ENCODE peak calls at places on chromosomes 12 and 14, in four cellular contexts. P is SK-N-SH, U is GM12878, C is H1. V is an unnamed sample.

GRCh38 chr14:100285021-100285912 is 21.0 kb downstream of the SLC25A29 start:
- DNase-seq in P (peak; percentile 99), U (no peak), C (peak; percentile 94), V (peak; percentile 78)

GRCh38 chr12:26935636-26936378 is 2.0 kb downstream of the INTS13 start:
- DNase-seq in P (no peak), U (no peak), C (no peak), V (no peak)

GRCh38 chr14:36506732-36507614 is 13.1 kb downstream of the NKX2-1 start:
- DNase-seq in P (no peak), U (no peak), C (no peak), V (no peak)

GRCh38 chr12:57151741-57152407 is 4.5 kb upstream of the LRP1-AS start:
- DNase-seq in P (peak; percentile 62), U (no peak), C (no peak), V (no peak)

GRCh38 chr14:22780105-22780679 is 13.7 kb downstream of the OXA1L start:
- DNase-seq in P (no peak), U (no peak), C (no peak), V (no peak)

GRCh38 chr12:40691913-40692616 is at the start of gene CNTN1:
- DNase-seq in P (peak; percentile 97), U (no peak), C (peak; percentile 90), V (peak; percentile 1)

GRCh38 chr12:112868459-112869041 is 38.2 kb upstream of the OAS1 start:
- DNase-seq in P (no peak), U (no peak), C (peak; percentile 54), V (no peak)

GRCh38 chr12:94770777-94771176 is 120.4 kb upstream of the TMCC3 start:
- DNase-seq in P (no peak), U (no peak), C (no peak), V (no peak)

GRCh38 chr12:95700316-95700785 is 90.2 kb downstream of the NTN4 start:
- DNase-seq in P (no peak), U (peak; percentile 83), C (no peak), V (no peak)

GRCh38 chr14:51674294-51675002 is 22.7 kb downstream of the FRMD6 start:
- DNase-seq in P (no peak), U (no peak), C (no peak), V (no peak)

DNA sequence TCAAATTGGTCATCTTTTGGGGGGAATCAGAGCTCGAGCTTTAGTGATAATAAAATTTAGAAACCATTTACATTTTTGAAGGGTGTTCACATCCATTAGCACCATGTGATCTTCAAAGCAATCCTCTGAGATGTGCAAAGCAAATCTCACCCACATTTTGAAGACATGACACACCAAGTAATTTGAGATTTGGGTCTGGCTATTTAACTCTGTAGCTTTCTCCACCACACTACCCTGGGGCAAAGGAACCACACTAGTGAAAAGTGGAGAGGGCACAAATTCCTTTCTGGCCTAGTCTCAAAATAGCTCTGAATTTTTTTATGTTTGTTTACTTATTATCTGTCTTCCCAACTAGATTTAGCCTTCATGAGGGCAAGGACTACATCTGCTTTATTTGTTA is 46.6 kb upstream of the TMEM233 start:
- DNase-seq in P (no peak), U (no peak), C (no peak), V (no peak)
- TF ChIP-seq NRF1 in P (no peak), U (no peak), C (no peak), V (no peak)

DNA sequence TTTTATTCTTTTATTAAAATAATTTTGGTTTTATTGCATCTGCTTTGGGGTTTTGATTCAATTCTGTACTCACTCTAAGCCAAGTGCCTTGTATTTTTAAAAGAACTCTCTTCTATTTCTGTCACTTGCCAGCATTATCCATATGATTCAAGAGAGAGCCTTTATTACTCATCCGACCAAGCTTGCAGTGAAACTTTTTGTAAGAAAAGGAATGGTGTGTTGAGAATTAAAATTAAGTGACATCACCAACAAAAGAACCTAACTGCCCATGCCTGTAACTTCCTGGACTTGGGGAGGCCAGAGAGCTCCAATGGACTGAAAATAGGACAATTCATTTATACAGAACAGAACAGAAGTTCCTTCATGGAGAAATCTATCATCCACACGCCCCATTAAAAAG is 52.1 kb downstream of the GALNT4 start:
- DNase-seq in P (no peak), U (no peak), C (no peak), V (no peak)
- TF ChIP-seq NRF1 in P (no peak), U (no peak), C (no peak), V (no peak)

DNA sequence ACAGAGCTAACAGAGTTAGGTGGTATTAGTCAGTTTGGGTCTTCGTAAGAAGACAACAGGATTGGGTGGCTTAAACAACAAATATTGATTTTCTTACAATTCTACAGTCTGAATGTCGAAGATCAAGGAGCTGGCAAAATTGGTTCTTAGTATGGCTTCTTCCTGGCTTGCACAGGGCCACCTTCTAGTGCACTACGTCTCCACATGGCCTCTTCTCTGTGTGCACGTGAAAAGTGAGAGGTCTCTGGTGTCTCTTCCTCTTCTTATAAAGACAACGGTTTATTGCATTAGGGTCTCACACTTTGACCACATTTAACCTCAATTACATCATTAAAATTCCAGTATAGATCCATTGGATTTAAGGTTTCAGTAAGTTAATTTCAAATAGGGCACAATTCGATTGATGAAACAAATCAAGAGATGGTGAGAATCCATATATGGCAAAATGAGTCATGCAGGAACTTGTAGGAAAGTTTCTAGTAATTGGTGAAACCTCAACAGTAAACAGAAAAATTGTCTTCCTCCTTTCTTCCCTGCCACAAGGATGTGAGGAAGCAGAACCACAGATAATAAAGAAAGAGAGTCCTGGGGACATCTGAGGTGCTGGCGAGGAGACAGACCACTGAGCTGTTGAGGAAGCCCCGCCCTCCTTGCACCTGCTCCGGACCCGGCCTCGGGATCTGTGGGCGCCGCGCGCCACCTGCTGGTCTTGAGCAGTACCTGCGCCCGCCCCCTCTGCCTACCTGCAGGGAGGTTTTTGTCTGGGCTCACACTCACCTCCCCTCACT is 846.7 kb downstream of the TMEM121 start:
- DNase-seq in P (peak; percentile 81), U (no peak), C (peak; percentile 65), V (peak; percentile 79)
- TF ChIP-seq NRF1 in P (no peak), U (no peak), C (no peak), V (no peak)

DNA sequence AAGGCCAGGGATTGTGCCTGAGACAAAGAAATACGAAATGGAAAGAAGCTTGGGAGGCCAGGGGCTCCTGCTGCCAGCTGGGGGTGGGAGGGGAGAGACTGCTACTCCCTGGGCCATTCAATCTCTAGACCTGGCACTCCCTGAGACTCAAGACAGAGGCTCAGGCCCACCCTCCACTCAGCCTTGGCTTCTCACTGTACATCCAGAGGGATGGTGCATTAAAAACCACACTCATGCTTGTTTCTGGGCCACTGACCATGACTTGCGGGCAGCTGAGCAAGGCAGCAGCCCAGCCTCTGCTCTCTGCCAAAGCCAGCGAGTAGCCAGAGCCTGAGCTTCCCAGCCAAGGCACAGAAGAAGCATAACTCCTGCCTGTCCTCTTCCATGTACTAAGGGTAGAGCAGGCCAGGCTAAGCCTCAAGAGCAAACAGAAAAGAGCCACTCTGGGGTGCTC is 41.5 kb downstream of the PITPNM2 start:
- DNase-seq in P (no peak), U (no peak), C (no peak), V (no peak)
- TF ChIP-seq NRF1 in P (no peak), U (no peak), C (no peak), V (no peak)

V was measured in K562.